ENCODE peak calls at places on chromosomes 1 and 21, in four cellular contexts. One of them, this sample, is unnamed.

GRCh38 chr1:21647431-21648373 is 21.5 kb downstream of the RAP1GAP start:
- DNase-seq in Panc1: no peak
- DNase-seq in left ventricle myocardium inferior: no peak
- DNase-seq in bronchial epithelial cell: peak
- DNase-seq in this sample: no peak

GRCh38 chr1:96487404-96487803 is 234.2 kb upstream of the PTBP2 start:
- DNase-seq in Panc1: no peak
- DNase-seq in left ventricle myocardium inferior: no peak
- DNase-seq in bronchial epithelial cell: no peak
- DNase-seq in this sample: no peak

GRCh38 chr1:150836129-150836773 is 28.2 kb upstream of the CTSK start:
- DNase-seq in Panc1: no peak
- DNase-seq in left ventricle myocardium inferior: no peak
- DNase-seq in bronchial epithelial cell: no peak
- DNase-seq in this sample: no peak

GRCh38 chr1:61460230-61460629 is 264.7 kb downstream of the TM2D1 start:
- DNase-seq in Panc1: no peak
- DNase-seq in left ventricle myocardium inferior: no peak
- DNase-seq in bronchial epithelial cell: no peak
- DNase-seq in this sample: no peak

GRCh38 chr21:44955803-44956175 is 16.0 kb downstream of the SLX9 start:
- DNase-seq in Panc1: no peak
- DNase-seq in left ventricle myocardium inferior: no peak
- DNase-seq in bronchial epithelial cell: no peak
- DNase-seq in this sample: no peak

GRCh38 chr1:234302334-234302962 is 70.8 kb upstream of the COA6 start:
- DNase-seq in Panc1: no peak
- DNase-seq in left ventricle myocardium inferior: no peak
- DNase-seq in bronchial epithelial cell: no peak
- DNase-seq in this sample: no peak

GRCh38 chr1:167533851-167534300 is 15.5 kb upstream of the CD247 start:
- DNase-seq in Panc1: peak
- DNase-seq in left ventricle myocardium inferior: peak
- DNase-seq in bronchial epithelial cell: peak
- DNase-seq in this sample: peak

GRCh38 chr1:13830616-13831280 is 130.8 kb downstream of the PRDM2 start:
- DNase-seq in Panc1: no peak
- DNase-seq in left ventricle myocardium inferior: peak
- DNase-seq in bronchial epithelial cell: no peak
- DNase-seq in this sample: no peak

GRCh38 chr1:21308330-21308729 is 18.1 kb upstream of the ECE1 start:
- DNase-seq in Panc1: no peak
- DNase-seq in left ventricle myocardium inferior: no peak
- DNase-seq in bronchial epithelial cell: no peak
- DNase-seq in this sample: no peak

GRCh38 chr1:176243746-176244145 is 36.7 kb upstream of the COP1 start:
- DNase-seq in Panc1: no peak
- DNase-seq in left ventricle myocardium inferior: no peak
- DNase-seq in bronchial epithelial cell: no peak
- DNase-seq in this sample: no peak

DNA sequence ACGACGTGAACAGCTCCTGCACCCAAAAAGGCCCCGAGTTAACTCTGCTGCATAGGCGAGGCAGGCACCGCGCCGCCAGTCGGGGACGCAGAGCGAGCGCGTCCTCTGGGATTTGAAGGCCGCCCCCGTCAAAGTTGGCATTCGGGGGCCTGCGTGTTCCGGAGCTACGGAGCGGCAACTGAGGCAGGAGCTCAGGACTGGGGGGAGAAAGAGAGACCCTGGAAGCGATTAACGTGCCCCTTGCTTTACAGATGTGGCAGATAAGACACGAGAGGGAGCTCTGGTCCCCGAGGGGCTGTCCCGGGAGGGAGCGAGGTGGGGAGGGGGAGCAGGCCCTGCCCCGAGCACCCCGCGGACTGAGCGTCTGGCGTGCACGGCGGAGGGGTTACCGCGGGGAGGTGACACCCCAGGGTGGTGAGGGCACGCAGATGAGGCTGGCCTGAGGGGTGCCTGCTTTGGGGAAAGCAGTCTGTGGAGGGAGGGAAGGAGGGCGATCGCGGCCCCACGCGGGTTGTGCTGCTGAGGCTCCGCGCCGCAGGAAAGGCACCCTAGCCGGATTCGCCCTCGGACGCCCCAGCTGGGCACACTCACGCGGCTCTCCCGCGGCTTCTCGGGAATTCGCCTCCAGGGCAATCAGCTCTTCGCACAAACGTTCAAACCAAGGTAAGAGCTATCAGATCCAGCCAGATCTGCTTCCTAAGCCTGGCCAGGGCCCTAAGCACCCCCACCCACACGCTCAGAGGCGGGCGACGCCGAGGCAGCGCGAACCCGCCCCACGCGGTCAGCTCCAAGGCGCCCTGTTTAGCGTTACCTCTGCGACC is 26.5 kb downstream of the ACTA1 start:
- DNase-seq in Panc1: no peak
- DNase-seq in left ventricle myocardium inferior: no peak
- DNase-seq in bronchial epithelial cell: no peak
- DNase-seq in this sample: no peak
- H3K4me3 ChIP-seq in Panc1: no peak
- H3K4me3 ChIP-seq in left ventricle myocardium inferior: peak
- H3K4me3 ChIP-seq in bronchial epithelial cell: no peak
- H3K4me3 ChIP-seq in this sample: no peak

GRCh38 chr1:183483224-183483623 is 10.9 kb downstream of the SMG7 start:
- DNase-seq in Panc1: no peak
- DNase-seq in left ventricle myocardium inferior: no peak
- DNase-seq in bronchial epithelial cell: no peak
- DNase-seq in this sample: no peak

GRCh38 chr1:183480971-183481431 is 8.7 kb downstream of the SMG7 start:
- DNase-seq in Panc1: no peak
- DNase-seq in left ventricle myocardium inferior: no peak
- DNase-seq in bronchial epithelial cell: peak
- DNase-seq in this sample: no peak

GRCh38 chr1:183487686-183488442 is 15.6 kb downstream of the SMG7 start:
- DNase-seq in Panc1: no peak
- DNase-seq in left ventricle myocardium inferior: no peak
- DNase-seq in bronchial epithelial cell: no peak
- DNase-seq in this sample: no peak

DNA sequence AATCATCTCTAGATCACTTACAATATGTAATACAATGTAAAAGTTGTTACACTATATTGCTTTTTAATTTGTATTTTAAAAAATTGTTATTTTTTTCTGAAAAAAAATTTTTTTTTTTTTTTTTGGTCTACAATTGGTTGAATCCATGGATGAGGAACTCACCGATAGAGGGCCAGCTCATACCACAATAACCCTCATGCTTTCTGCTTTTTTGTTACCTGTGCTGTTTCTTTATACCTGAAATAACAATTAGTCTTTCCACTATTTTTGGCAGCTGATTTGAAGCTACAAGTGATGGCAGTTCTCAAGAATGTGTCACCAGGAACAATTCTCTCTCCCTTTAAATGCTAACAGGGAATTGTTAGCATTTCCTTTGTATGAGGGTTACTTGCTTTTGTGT is 12.0 kb downstream of the SMG7 start:
- DNase-seq in Panc1: no peak
- DNase-seq in left ventricle myocardium inferior: no peak
- DNase-seq in bronchial epithelial cell: no peak
- DNase-seq in this sample: no peak
- TF ChIP-seq CTCF in Panc1: no peak
- TF ChIP-seq CTCF in left ventricle myocardium inferior: no peak
- TF ChIP-seq CTCF in bronchial epithelial cell: no peak
- TF ChIP-seq CTCF in this sample: no peak

GRCh38 chr1:40257688-40258444 is at the start of gene ZMPSTE24:
- DNase-seq in Panc1: peak
- DNase-seq in left ventricle myocardium inferior: peak
- DNase-seq in bronchial epithelial cell: peak
- DNase-seq in this sample: peak

GRCh38 chr1:40257313-40257687 is 736 bp upstream of the ZMPSTE24 start:
- DNase-seq in Panc1: no peak
- DNase-seq in left ventricle myocardium inferior: no peak
- DNase-seq in bronchial epithelial cell: peak
- DNase-seq in this sample: no peak

GRCh38 chr1:40255231-40255630 is 2.8 kb upstream of the ZMPSTE24 start:
- DNase-seq in Panc1: no peak
- DNase-seq in left ventricle myocardium inferior: no peak
- DNase-seq in bronchial epithelial cell: no peak
- DNase-seq in this sample: no peak

GRCh38 chr1:40258445-40258769 is 371 bp downstream of the ZMPSTE24 start:
- DNase-seq in Panc1: no peak
- DNase-seq in left ventricle myocardium inferior: no peak
- DNase-seq in bronchial epithelial cell: peak
- DNase-seq in this sample: no peak

DNA sequence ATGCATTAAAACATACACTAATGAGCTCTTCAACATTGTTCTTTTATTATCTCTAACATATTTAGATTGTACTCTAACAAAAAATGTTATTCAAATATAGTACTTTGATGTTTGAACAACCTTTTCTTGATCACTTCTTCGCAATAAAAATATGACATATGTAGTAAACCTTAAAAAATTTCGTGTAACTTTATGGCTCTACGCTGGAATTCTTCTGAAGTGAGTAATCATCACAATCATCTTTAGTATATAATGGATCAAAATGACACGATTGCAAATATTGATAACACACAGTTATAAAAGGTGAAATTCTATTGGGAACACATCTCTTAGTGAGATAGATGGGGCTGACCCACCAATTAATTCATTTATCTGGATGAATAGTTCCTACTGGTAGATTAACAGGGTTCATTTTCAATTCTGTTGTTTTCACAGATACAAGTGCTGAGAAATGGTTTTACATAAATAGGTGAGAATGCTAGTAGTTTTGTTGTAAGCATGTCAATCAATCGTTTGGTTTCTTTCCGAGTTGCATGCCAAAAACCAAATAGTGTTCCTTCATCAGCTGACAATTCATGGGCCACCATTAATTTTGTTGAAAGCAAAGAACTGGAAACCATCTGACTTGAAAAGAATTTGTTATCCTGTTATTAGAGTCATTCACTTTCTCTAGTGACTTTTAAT is 1.5 kb upstream of the ZMPSTE24 start:
- DNase-seq in Panc1: no peak
- DNase-seq in left ventricle myocardium inferior: no peak
- DNase-seq in bronchial epithelial cell: no peak
- DNase-seq in this sample: no peak
- H3K4me3 ChIP-seq in Panc1: peak
- H3K4me3 ChIP-seq in left ventricle myocardium inferior: peak
- H3K4me3 ChIP-seq in bronchial epithelial cell: peak
- H3K4me3 ChIP-seq in this sample: peak

DNA sequence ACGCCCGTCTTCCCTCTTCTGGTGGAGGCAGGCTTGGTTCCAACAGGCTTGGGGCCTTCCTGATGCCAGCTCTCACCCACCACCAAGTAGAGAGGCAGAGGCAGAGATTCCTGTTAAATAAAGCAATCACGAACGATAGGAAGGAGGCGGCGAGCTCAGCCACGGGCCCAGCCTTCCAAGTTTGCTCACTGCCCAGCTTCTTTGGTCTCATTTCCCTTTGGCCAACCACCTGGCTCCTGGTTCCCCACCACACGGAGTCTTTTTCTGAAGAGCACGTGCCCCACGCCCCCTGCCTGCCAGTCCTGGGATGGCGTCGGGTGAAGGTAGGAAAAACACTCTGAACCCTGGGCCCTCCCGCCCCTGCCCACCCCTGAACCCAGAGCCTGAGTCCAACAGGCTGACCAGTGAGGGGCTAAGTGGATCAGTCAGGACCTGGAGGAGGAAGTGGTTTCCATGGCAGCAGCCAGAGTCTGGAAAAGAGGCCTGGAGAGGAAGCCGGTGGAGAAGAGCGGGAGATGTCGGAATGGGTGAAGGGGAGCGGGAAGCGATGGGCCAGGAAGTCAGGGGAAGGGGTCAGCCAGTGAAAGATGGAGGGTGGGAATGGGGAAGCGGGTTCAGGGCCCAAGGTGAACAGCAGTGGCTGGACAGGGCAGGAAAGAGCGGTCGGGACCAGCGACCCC is 158.2 kb upstream of the KLHDC7A start:
- DNase-seq in Panc1: no peak
- DNase-seq in left ventricle myocardium inferior: no peak
- DNase-seq in bronchial epithelial cell: no peak
- DNase-seq in this sample: peak
- TF ChIP-seq CTCF in Panc1: peak
- TF ChIP-seq CTCF in left ventricle myocardium inferior: peak
- TF ChIP-seq CTCF in bronchial epithelial cell: no peak
- TF ChIP-seq CTCF in this sample: peak

GRCh38 chr1:202760589-202760988 is 47.6 kb downstream of the KDM5B start:
- DNase-seq in Panc1: no peak
- DNase-seq in left ventricle myocardium inferior: no peak
- DNase-seq in bronchial epithelial cell: no peak
- DNase-seq in this sample: no peak
- H3K4me3 ChIP-seq in Panc1: no peak
- H3K4me3 ChIP-seq in left ventricle myocardium inferior: no peak
- H3K4me3 ChIP-seq in bronchial epithelial cell: no peak
- H3K4me3 ChIP-seq in this sample: no peak